ENCODE peak calls at places on chromosomes 2 and 18, in five cellular contexts. O, G, X, J and V are unnamed samples.

GRCh38 chr2:55200416-55200815 is 31.7 kb downstream of the CLHC1 start:
- DNase-seq in O (no peak), G (no peak), X (no peak), J (no peak), V (no peak)

GRCh38 chr2:126902859-126903258 is 4.2 kb downstream of the TEX51 start:
- DNase-seq in O (no peak), G (no peak), X (no peak), J (no peak), V (no peak)

GRCh38 chr2:59909147-59909546 is 644.3 kb downstream of the BCL11A start:
- DNase-seq in O (no peak), G (no peak), X (no peak), J (no peak), V (no peak)

GRCh38 chr2:36692078-36692477 is 4.4 kb upstream of the VIT start:
- DNase-seq in O (no peak), G (no peak), X (no peak), J (no peak), V (no peak)

GRCh38 chr2:193824474-193824873 is 1629.7 kb upstream of the TMEFF2 start:
- DNase-seq in O (peak; percentile 94), G (no peak), X (no peak), J (no peak), V (peak; percentile 59)

GRCh38 chr2:140577453-140577852 is 1553.4 kb downstream of the LRP1B start:
- DNase-seq in O (no peak), G (no peak), X (no peak), J (no peak), V (no peak)

GRCh38 chr2:149166958-149167810 is 128.7 kb downstream of the LYPD6B start:
- DNase-seq in O (peak; percentile 58), G (peak; percentile 72), X (no peak), J (peak; percentile 23), V (peak; percentile 31)

GRCh38 chr2:121358291-121358690 is 73.3 kb upstream of the TFCP2L1 start:
- DNase-seq in O (no peak), G (no peak), X (no peak), J (no peak), V (no peak)

GRCh38 chr18:44474596-44474995 is 206.1 kb upstream of the SETBP1 start:
- DNase-seq in O (no peak), G (no peak), X (no peak), J (no peak), V (no peak)

GRCh38 chr18:23864620-23865019 is 149.9 kb upstream of the TTC39C start:
- DNase-seq in O (no peak), G (peak; percentile 70), X (no peak), J (no peak), V (no peak)

GRCh38 chr2:17830053-17831034 is 14.1 kb downstream of the MSGN1 start:
- DNase-seq in O (peak; percentile 69), G (no peak), X (peak; percentile 95), J (peak; percentile 93), V (peak; percentile 61)

GRCh38 chr2:37585982-37586621 is 85.3 kb downstream of the CDC42EP3 start:
- DNase-seq in O (peak; percentile 94), G (peak; percentile 86), X (no peak), J (no peak), V (peak; percentile 93)

GRCh38 chr2:217858519-217859466 is 144.0 kb downstream of the TNS1 start:
- DNase-seq in O (no peak), G (no peak), X (no peak), J (peak; percentile 75), V (peak; percentile 91)

GRCh38 chr2:84302513-84303412 is 156.3 kb downstream of the SUCLG1 start:
- DNase-seq in O (peak; percentile 46), G (no peak), X (peak; percentile 63), J (peak; percentile 69), V (peak; percentile 22)

GRCh38 chr2:20125616-20126015 is 74.2 kb upstream of the LAPTM4A start:
- DNase-seq in O (no peak), G (no peak), X (no peak), J (no peak), V (no peak)

GRCh38 chr2:70537840-70538239 is 15.8 kb downstream of the TGFA start:
- DNase-seq in O (no peak), G (no peak), X (no peak), J (no peak), V (no peak)

GRCh38 chr2:183072177-183072576 is 6.4 kb upstream of the DUSP19 start:
- DNase-seq in O (no peak), G (no peak), X (no peak), J (no peak), V (no peak)

GRCh38 chr18:55477537-55478300 is 110.3 kb downstream of the TCF4 start:
- DNase-seq in O (peak; percentile 65), G (no peak), X (no peak), J (no peak), V (peak; percentile 49)

GRCh38 chr2:161312996-161313395 is 4.8 kb downstream of the PSMD14 start:
- DNase-seq in O (peak; percentile 44), G (no peak), X (no peak), J (no peak), V (peak; percentile 40)

GRCh38 chr18:44844486-44844885 is 163.8 kb downstream of the SETBP1 start:
- DNase-seq in O (peak; percentile 34), G (no peak), X (no peak), J (no peak), V (no peak)

GRCh38 chr2:224983719-224984388 is 58.4 kb downstream of the DOCK10 start:
- DNase-seq in O (no peak), G (no peak), X (no peak), J (no peak), V (peak; percentile 33)

GRCh38 chr2:33236457-33236856 is 240.0 kb upstream of the RASGRP3 start:
- DNase-seq in O (peak; percentile 62), G (no peak), X (no peak), J (no peak), V (peak; percentile 59)

GRCh38 chr2:232075859-232076258 is 114.3 kb downstream of the DIS3L2 start:
- DNase-seq in O (no peak), G (no peak), X (no peak), J (no peak), V (no peak)

GRCh38 chr2:81073412-81073811 is 768.9 kb upstream of the LRRTM1 start:
- DNase-seq in O (no peak), G (no peak), X (no peak), J (no peak), V (no peak)

GRCh38 chr2:207163053-207163814 is 2.5 kb downstream of the KLF7 start:
- DNase-seq in O (peak; percentile 94), G (no peak), X (no peak), J (no peak), V (peak; percentile 85)

GRCh38 chr2:134252092-134252775 is 1.6 kb upstream of the MGAT5 start:
- DNase-seq in O (peak; percentile 65), G (no peak), X (no peak), J (no peak), V (peak; percentile 85)

GRCh38 chr2:46273225-46273863 is 23.9 kb upstream of the EPAS1 start:
- DNase-seq in O (no peak), G (no peak), X (no peak), J (no peak), V (no peak)

GRCh38 chr2:197759625-197760292 is 25.4 kb downstream of the BOLL start:
- DNase-seq in O (no peak), G (no peak), X (no peak), J (no peak), V (no peak)

GRCh38 chr2:14747447-14747846 is 114.9 kb downstream of the LRATD1 start:
- DNase-seq in O (no peak), G (no peak), X (no peak), J (no peak), V (no peak)

GRCh38 chr2:166179201-166179600 is 51.4 kb upstream of the SCN1A start:
- DNase-seq in O (no peak), G (no peak), X (no peak), J (no peak), V (no peak)

GRCh38 chr2:10835052-10835970 is 22.7 kb upstream of the PDIA6 start:
- DNase-seq in O (peak; percentile 46), G (peak; percentile 71), X (peak; percentile 93), J (peak; percentile 85), V (no peak)

GRCh38 chr2:232333361-232334135 is 45.0 kb upstream of the ALPP start:
- DNase-seq in O (peak; percentile 73), G (no peak), X (peak; percentile 72), J (peak; percentile 40), V (no peak)

GRCh38 chr2:59578349-59578748 is 975.1 kb downstream of the BCL11A start:
- DNase-seq in O (no peak), G (no peak), X (no peak), J (no peak), V (no peak)

GRCh38 chr2:217276433-217276832 is 416.6 kb upstream of the TNP1 start:
- DNase-seq in O (no peak), G (no peak), X (no peak), J (no peak), V (no peak)

GRCh38 chr2:163266772-163267171 is 428.2 kb upstream of the KCNH7 start:
- DNase-seq in O (peak; percentile 96), G (no peak), X (no peak), J (no peak), V (peak; percentile 77)

GRCh38 chr18:13103366-13103765 is 112.2 kb downstream of the CEP192 start:
- DNase-seq in O (no peak), G (no peak), X (no peak), J (no peak), V (no peak)
- TF ChIP-seq CTCF in O (peak; percentile 29), G (no peak), X (peak; percentile 65), J (peak; percentile 39), V (peak; percentile 67)

GRCh38 chr2:174003635-174004310 is 38.6 kb upstream of the SP3 start:
- DNase-seq in O (no peak), G (no peak), X (no peak), J (no peak), V (no peak)
- TF ChIP-seq CTCF in O (no peak), G (no peak), X (no peak), J (no peak), V (no peak)

GRCh38 chr18:59063912-59064311 is 75.8 kb upstream of the SEC11C start:
- DNase-seq in O (no peak), G (no peak), X (no peak), J (no peak), V (no peak)

GRCh38 chr18:59070181-59070912 is 69.3 kb upstream of the SEC11C start:
- DNase-seq in O (peak; percentile 67), G (peak; percentile 70), X (peak; percentile 93), J (peak; percentile 93), V (peak; percentile 73)

GRCh38 chr18:59065684-59066083 is 74.0 kb upstream of the SEC11C start:
- DNase-seq in O (no peak), G (no peak), X (no peak), J (no peak), V (no peak)

GRCh38 chr18:59068672-59069071 is 71.0 kb upstream of the SEC11C start:
- DNase-seq in O (no peak), G (no peak), X (no peak), J (no peak), V (no peak)

GRCh38 chr18:59067873-59068272 is 71.8 kb upstream of the SEC11C start:
- DNase-seq in O (no peak), G (no peak), X (peak; percentile 51), J (peak; percentile 30), V (no peak)
- TF ChIP-seq CTCF in O (peak; percentile 68), G (no peak), X (peak; percentile 35), J (peak; percentile 49), V (peak; percentile 76)

DNA sequence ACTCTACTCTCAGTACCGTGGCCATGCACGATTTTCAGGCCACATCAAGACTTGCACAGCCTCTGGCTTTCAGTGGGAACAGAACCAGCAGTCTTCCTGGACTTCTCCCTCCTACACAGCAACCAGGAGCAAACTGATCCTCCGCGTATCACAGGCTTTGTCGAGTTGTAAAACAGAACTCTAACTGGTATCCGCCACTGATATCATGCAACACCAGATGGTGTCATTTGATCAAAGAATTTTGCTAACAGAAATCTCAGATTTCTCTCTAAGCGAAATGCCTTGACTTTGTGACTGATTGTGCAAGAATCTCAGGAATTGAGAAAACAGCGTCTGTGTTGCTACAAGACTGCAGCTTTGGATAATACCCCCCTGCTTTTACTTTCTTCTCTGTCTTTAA is 85.7 kb downstream of the COPS8 start:
- DNase-seq in O (peak; percentile 63), G (no peak), X (no peak), J (no peak), V (peak; percentile 91)
- TF ChIP-seq CTCF in O (peak; percentile 22), G (no peak), X (no peak), J (no peak), V (peak; percentile 74)